ENCODE peak calls at places on chromosomes 7 and 10, in ten cellular contexts. D is AG10803; K is activated naive CD8-positive, alpha-beta T cell treated with anti-CD3 and anti-CD28 coated beads, Interleukin-2, amount 50 U/mL, for 16 hours; C is kidney epithelial cell; J is T-helper 1 cell; H is C1 segment of cervical spinal cord; Y is mesothelial cell of epicardium; F is left cardiac atrium; E is NCI-H2171; B is Right ventricle myocardium superior. S is an unnamed sample.

GRCh38 chr10:113880236-113880635 is 25.8 kb downstream of the NHLRC2 start:
- DNase-seq in D (peak), K (no peak), C (peak), J (no peak), H (no peak), Y (no peak), F (no peak), E (no peak), B (no peak), S (no peak)

GRCh38 chr7:69130421-69130820 is 467.9 kb upstream of the AUTS2 start:
- DNase-seq in D (no peak), K (no peak), C (no peak), J (no peak), H (no peak), Y (no peak), F (no peak), E (no peak), B (no peak), S (no peak)

GRCh38 chr10:60952846-60953220 is 8.8 kb upstream of the RHOBTB1 start:
- DNase-seq in D (no peak), K (no peak), C (no peak), J (no peak), H (no peak), Y (no peak), F (no peak), E (no peak), B (no peak), S (no peak)

GRCh38 chr7:105656922-105657521 is 75.7 kb upstream of the EFCAB10 start:
- DNase-seq in D (no peak), K (peak), C (no peak), J (peak), H (peak), Y (no peak), F (no peak), E (no peak), B (no peak), S (peak)

GRCh38 chr7:107610353-107610752 is 30.3 kb downstream of the BCAP29 start:
- DNase-seq in D (no peak), K (no peak), C (no peak), J (no peak), H (no peak), Y (no peak), F (no peak), E (no peak), B (no peak), S (no peak)

GRCh38 chr10:13614530-13615332 is 28.0 kb downstream of the PRPF18 start:
- DNase-seq in D (peak), K (no peak), C (no peak), J (no peak), H (no peak), Y (peak), F (no peak), E (no peak), B (no peak), S (no peak)

GRCh38 chr10:70307096-70307495 is 23.3 kb upstream of the NPFFR1 start:
- DNase-seq in D (no peak), K (no peak), C (no peak), J (no peak), H (no peak), Y (no peak), F (no peak), E (no peak), B (no peak), S (no peak)

GRCh38 chr10:6064119-6064518 is 2.0 kb upstream of the IL2RA start:
- DNase-seq in D (no peak), K (no peak), C (no peak), J (no peak), H (no peak), Y (no peak), F (no peak), E (no peak), B (no peak), S (no peak)

GRCh38 chr7:16728811-16729210 is 24.7 kb upstream of the TSPAN13 start:
- DNase-seq in D (no peak), K (no peak), C (no peak), J (no peak), H (no peak), Y (no peak), F (no peak), E (no peak), B (no peak), S (no peak)

GRCh38 chr10:100942229-100942628 is 27.1 kb upstream of the SEMA4G start:
- DNase-seq in D (no peak), K (no peak), C (no peak), J (no peak), H (no peak), Y (no peak), F (no peak), E (no peak), B (no peak), S (no peak)

GRCh38 chr7:110442386-110442837 is 648.5 kb upstream of the LRRN3 start:
- DNase-seq in D (no peak), K (no peak), C (peak), J (no peak), H (peak), Y (no peak), F (peak), E (peak), B (no peak), S (peak)

GRCh38 chr10:112000466-112000865 is 183.1 kb downstream of the GPAM start:
- DNase-seq in D (peak), K (no peak), C (no peak), J (no peak), H (no peak), Y (no peak), F (no peak), E (no peak), B (no peak), S (no peak)

GRCh38 chr7:22865607-22865970 is 42.9 kb upstream of the TOMM7 start:
- DNase-seq in D (peak), K (no peak), C (no peak), J (no peak), H (no peak), Y (no peak), F (no peak), E (no peak), B (no peak), S (no peak)

GRCh38 chr7:81415181-81415580 is 354.7 kb downstream of the HGF start:
- DNase-seq in D (peak), K (no peak), C (no peak), J (no peak), H (no peak), Y (no peak), F (no peak), E (no peak), B (no peak), S (no peak)

GRCh38 chr10:10438335-10439123 is 579.1 kb upstream of the CELF2 start:
- DNase-seq in D (no peak), K (no peak), C (no peak), J (no peak), H (no peak), Y (no peak), F (no peak), E (no peak), B (no peak), S (no peak)

GRCh38 chr7:85554294-85554877 is 367.5 kb upstream of the SEMA3D start:
- DNase-seq in D (peak), K (no peak), C (peak), J (peak), H (no peak), Y (no peak), F (no peak), E (peak), B (no peak), S (peak)

GRCh38 chr10:15789793-15790525 is 70.2 kb upstream of the ITGA8 start:
- DNase-seq in D (peak), K (no peak), C (no peak), J (no peak), H (no peak), Y (no peak), F (no peak), E (no peak), B (no peak), S (no peak)

GRCh38 chr7:34190299-34190698 is 285.0 kb downstream of the BMPER start:
- DNase-seq in D (peak), K (no peak), C (no peak), J (no peak), H (peak), Y (no peak), F (peak), E (no peak), B (peak), S (no peak)

GRCh38 chr7:151790095-151790825 is 86.7 kb downstream of the PRKAG2 start:
- DNase-seq in D (no peak), K (no peak), C (no peak), J (no peak), H (no peak), Y (no peak), F (no peak), E (no peak), B (peak), S (no peak)

GRCh38 chr7:21374134-21374533 is 53.7 kb upstream of the SP4 start:
- DNase-seq in D (no peak), K (no peak), C (no peak), J (no peak), H (no peak), Y (no peak), F (no peak), E (no peak), B (no peak), S (no peak)

GRCh38 chr10:100642295-100642994 is 102.9 kb upstream of the PAX2 start:
- DNase-seq in D (no peak), K (no peak), C (no peak), J (no peak), H (no peak), Y (no peak), F (no peak), E (no peak), B (no peak), S (no peak)

GRCh38 chr7:159008417-159008816 is 136.2 kb downstream of the VIPR2 start:
- DNase-seq in D (no peak), K (no peak), C (no peak), J (no peak), H (no peak), Y (no peak), F (no peak), E (no peak), B (no peak), S (no peak)

S was measured in NCI-H1694.